ENCODE peak calls at places on chromosome 11, in four cellular contexts. O is WTC11, Z is HFF-Myc, U is SK-MEL-5. W is an unnamed sample.

GRCh38 chr11:101723371-101723770 is 139.6 kb upstream of the TRPC6 start:
- DNase-seq in O (no peak), Z (no peak), U (no peak), W (no peak)

GRCh38 chr11:6650980-6651379 is 4.6 kb downstream of the DCHS1 start:
- DNase-seq in O (no peak), Z (no peak), U (no peak), W (no peak)

GRCh38 chr11:92329644-92330043 is 105.0 kb downstream of the FAT3 start:
- DNase-seq in O (no peak), Z (no peak), U (no peak), W (no peak)

GRCh38 chr11:67082071-67082791 is 25.6 kb downstream of the RHOD start:
- DNase-seq in O (peak), Z (no peak), U (no peak), W (no peak)

GRCh38 chr11:116730568-116730967 is 42.2 kb downstream of the BUD13 start:
- DNase-seq in O (no peak), Z (no peak), U (no peak), W (no peak)

GRCh38 chr11:21268036-21268435 is 598.6 kb downstream of the NELL1 start:
- DNase-seq in O (no peak), Z (no peak), U (no peak), W (no peak)

GRCh38 chr11:69642549-69642912 is 1.6 kb downstream of the CCND1 start:
- DNase-seq in O (no peak), Z (no peak), U (no peak), W (no peak)

GRCh38 chr11:76236092-76237026 is 30.1 kb upstream of the WNT11 start:
- DNase-seq in O (peak), Z (peak), U (peak), W (no peak)

GRCh38 chr11:129815596-129816461 is at the start of gene TMEM45B:
- DNase-seq in O (peak), Z (no peak), U (no peak), W (no peak)

GRCh38 chr11:35412285-35412684 is 7.1 kb downstream of the SLC1A2 start:
- DNase-seq in O (no peak), Z (no peak), U (peak), W (no peak)

GRCh38 chr11:10246991-10247390 is 47.0 kb downstream of the SBF2 start:
- DNase-seq in O (no peak), Z (no peak), U (no peak), W (no peak)

GRCh38 chr11:102139081-102139498 is 28.8 kb downstream of the YAP1 start:
- DNase-seq in O (no peak), Z (no peak), U (peak), W (no peak)

GRCh38 chr11:46696212-46696558 is 4.2 kb downstream of the ARHGAP1 start:
- DNase-seq in O (no peak), Z (no peak), U (no peak), W (no peak)

GRCh38 chr11:12686246-12687060 is 12.2 kb downstream of the TEAD1 start:
- DNase-seq in O (no peak), Z (no peak), U (no peak), W (no peak)

GRCh38 chr11:63944987-63945386 is 6.2 kb downstream of the NAA40 start:
- DNase-seq in O (no peak), Z (no peak), U (no peak), W (no peak)

GRCh38 chr11:123061403-123062157 is at the start of gene HSPA8:
- DNase-seq in O (no peak), Z (no peak), U (peak), W (no peak)

GRCh38 chr11:118142809-118143208 is 9.8 kb downstream of the SCN4B start:
- DNase-seq in O (no peak), Z (no peak), U (no peak), W (no peak)

GRCh38 chr11:108496643-108497256 is 1.4 kb downstream of the POGLUT3 start:
- DNase-seq in O (no peak), Z (no peak), U (no peak), W (no peak)

GRCh38 chr11:110027627-110028371 is 65.4 kb upstream of the ZC3H12C start:
- DNase-seq in O (no peak), Z (no peak), U (no peak), W (no peak)

GRCh38 chr11:119254239-119254638 is 48.1 kb downstream of the CBL start:
- DNase-seq in O (no peak), Z (no peak), U (no peak), W (no peak)

GRCh38 chr11:46345131-46345597 is 2.1 kb upstream of the DGKZ start:
- DNase-seq in O (peak), Z (no peak), U (no peak), W (no peak)

GRCh38 chr11:66337103-66337899 is 1.1 kb upstream of the RIN1 start:
- DNase-seq in O (no peak), Z (no peak), U (no peak), W (no peak)

GRCh38 chr11:85751738-85752137 is 59.2 kb downstream of the SYTL2 start:
- DNase-seq in O (no peak), Z (no peak), U (no peak), W (no peak)

GRCh38 chr11:118641463-118642019 is 34.1 kb downstream of the PHLDB1 start:
- DNase-seq in O (no peak), Z (no peak), U (no peak), W (no peak)

GRCh38 chr11:91871791-91872190 is 352.8 kb upstream of the FAT3 start:
- DNase-seq in O (no peak), Z (no peak), U (no peak), W (peak)

GRCh38 chr11:86983071-86983488 is 27.9 kb upstream of the FZD4 start:
- DNase-seq in O (no peak), Z (no peak), U (no peak), W (no peak)

GRCh38 chr11:14179126-14179820 is 179.7 kb downstream of the RRAS2 start:
- DNase-seq in O (no peak), Z (peak), U (no peak), W (no peak)

GRCh38 chr11:79263001-79263400 is 177.8 kb downstream of the TENM4 start:
- DNase-seq in O (no peak), Z (no peak), U (no peak), W (no peak)

GRCh38 chr11:71930556-71931244 is 1.9 kb downstream of the RNF121 start:
- DNase-seq in O (no peak), Z (no peak), U (no peak), W (no peak)

GRCh38 chr11:93330446-93330984 is at the start of gene DEUP1:
- DNase-seq in O (peak), Z (no peak), U (no peak), W (no peak)

GRCh38 chr11:69383372-69383771 is 89.4 kb downstream of the MYEOV start:
- DNase-seq in O (no peak), Z (no peak), U (no peak), W (no peak)

GRCh38 chr11:10778217-10778970 is 27.3 kb downstream of the CTR9 start:
- DNase-seq in O (no peak), Z (no peak), U (peak), W (no peak)

GRCh38 chr11:21582791-21583190 is 610.1 kb upstream of the ANO5 start:
- DNase-seq in O (no peak), Z (no peak), U (peak), W (no peak)

GRCh38 chr11:126893796-126894195 is 106.8 kb downstream of the KIRREL3 start:
- DNase-seq in O (no peak), Z (no peak), U (no peak), W (no peak)

GRCh38 chr11:70420008-70420464 is 21.7 kb downstream of the CTTN start:
- DNase-seq in O (no peak), Z (no peak), U (no peak), W (no peak)

GRCh38 chr11:121654506-121655480 is 202.0 kb upstream of the SORL1-AS1 start:
- DNase-seq in O (no peak), Z (no peak), U (no peak), W (no peak)

GRCh38 chr11:63242089-63242762 is 1.2 kb downstream of the SLC22A25 start:
- DNase-seq in O (no peak), Z (no peak), U (no peak), W (no peak)